ENCODE peak calls at places on chromosomes 11 and 22, in six cellular contexts. One of them, this sample, is unnamed.

GRCh38 chr11:2539761-2540520 is 95.1 kb downstream of the KCNQ1 start:
- DNase-seq in naive thymus-derived CD8-positive, alpha-beta T cell: no peak
- DNase-seq in kidney glomerular epithelial cell: no peak
- DNase-seq in activated CD8-positive, alpha-beta memory T cell treated with anti-CD3 and anti-CD28 coated beads for 1 hour: no peak
- DNase-seq in GM12891: no peak
- DNase-seq in NCI-H748 treated with DMSO at 0.1 percent for 48 hours: no peak
- DNase-seq in this sample: no peak

GRCh38 chr11:17601206-17602075 is 54.4 kb downstream of the OTOG start:
- DNase-seq in activated CD8-positive, alpha-beta memory T cell treated with anti-CD3 and anti-CD28 coated beads for 1 hour: no peak
- DNase-seq in naive thymus-derived CD8-positive, alpha-beta T cell: no peak
- DNase-seq in GM12891: no peak
- DNase-seq in NCI-H748 treated with DMSO at 0.1 percent for 48 hours: no peak
- DNase-seq in kidney glomerular epithelial cell: no peak
- DNase-seq in this sample: peak

GRCh38 chr11:78354741-78355705 is 62.6 kb downstream of the GAB2 start:
- DNase-seq in GM12891: no peak
- DNase-seq in NCI-H748 treated with DMSO at 0.1 percent for 48 hours: peak
- DNase-seq in naive thymus-derived CD8-positive, alpha-beta T cell: no peak
- DNase-seq in kidney glomerular epithelial cell: no peak
- DNase-seq in activated CD8-positive, alpha-beta memory T cell treated with anti-CD3 and anti-CD28 coated beads for 1 hour: no peak
- DNase-seq in this sample: no peak

GRCh38 chr22:38284042-38284402 is 11.2 kb upstream of the TMEM184B start:
- DNase-seq in naive thymus-derived CD8-positive, alpha-beta T cell: no peak
- DNase-seq in NCI-H748 treated with DMSO at 0.1 percent for 48 hours: no peak
- DNase-seq in kidney glomerular epithelial cell: no peak
- DNase-seq in GM12891: no peak
- DNase-seq in activated CD8-positive, alpha-beta memory T cell treated with anti-CD3 and anti-CD28 coated beads for 1 hour: no peak
- DNase-seq in this sample: peak

GRCh38 chr11:119829407-119829806 is 100.4 kb upstream of the NECTIN1 start:
- DNase-seq in kidney glomerular epithelial cell: no peak
- DNase-seq in naive thymus-derived CD8-positive, alpha-beta T cell: no peak
- DNase-seq in activated CD8-positive, alpha-beta memory T cell treated with anti-CD3 and anti-CD28 coated beads for 1 hour: no peak
- DNase-seq in NCI-H748 treated with DMSO at 0.1 percent for 48 hours: no peak
- DNase-seq in GM12891: no peak
- DNase-seq in this sample: no peak

GRCh38 chr22:45925811-45926351 is 51.1 kb downstream of the WNT7B start:
- DNase-seq in activated CD8-positive, alpha-beta memory T cell treated with anti-CD3 and anti-CD28 coated beads for 1 hour: no peak
- DNase-seq in naive thymus-derived CD8-positive, alpha-beta T cell: no peak
- DNase-seq in kidney glomerular epithelial cell: peak
- DNase-seq in NCI-H748 treated with DMSO at 0.1 percent for 48 hours: no peak
- DNase-seq in GM12891: no peak
- DNase-seq in this sample: peak

GRCh38 chr22:47587861-47588582 is 825.6 kb downstream of the TBC1D22A start:
- DNase-seq in NCI-H748 treated with DMSO at 0.1 percent for 48 hours: no peak
- DNase-seq in naive thymus-derived CD8-positive, alpha-beta T cell: no peak
- DNase-seq in kidney glomerular epithelial cell: no peak
- DNase-seq in GM12891: no peak
- DNase-seq in activated CD8-positive, alpha-beta memory T cell treated with anti-CD3 and anti-CD28 coated beads for 1 hour: no peak
- DNase-seq in this sample: no peak

GRCh38 chr11:129595043-129595962 is 219.7 kb downstream of the BARX2 start:
- DNase-seq in NCI-H748 treated with DMSO at 0.1 percent for 48 hours: no peak
- DNase-seq in naive thymus-derived CD8-positive, alpha-beta T cell: no peak
- DNase-seq in GM12891: no peak
- DNase-seq in kidney glomerular epithelial cell: no peak
- DNase-seq in activated CD8-positive, alpha-beta memory T cell treated with anti-CD3 and anti-CD28 coated beads for 1 hour: no peak
- DNase-seq in this sample: no peak

GRCh38 chr11:7278314-7278917 is 26.7 kb downstream of the SYT9 start:
- DNase-seq in naive thymus-derived CD8-positive, alpha-beta T cell: no peak
- DNase-seq in GM12891: no peak
- DNase-seq in kidney glomerular epithelial cell: peak
- DNase-seq in NCI-H748 treated with DMSO at 0.1 percent for 48 hours: no peak
- DNase-seq in activated CD8-positive, alpha-beta memory T cell treated with anti-CD3 and anti-CD28 coated beads for 1 hour: no peak
- DNase-seq in this sample: peak

GRCh38 chr11:61609970-61610347 is 29.1 kb upstream of the SYT7 start:
- DNase-seq in activated CD8-positive, alpha-beta memory T cell treated with anti-CD3 and anti-CD28 coated beads for 1 hour: no peak
- DNase-seq in naive thymus-derived CD8-positive, alpha-beta T cell: no peak
- DNase-seq in kidney glomerular epithelial cell: no peak
- DNase-seq in NCI-H748 treated with DMSO at 0.1 percent for 48 hours: no peak
- DNase-seq in GM12891: no peak
- DNase-seq in this sample: peak

GRCh38 chr11:9231848-9232177 is 33.3 kb downstream of the DENND5A start:
- DNase-seq in kidney glomerular epithelial cell: no peak
- DNase-seq in naive thymus-derived CD8-positive, alpha-beta T cell: no peak
- DNase-seq in GM12891: peak
- DNase-seq in activated CD8-positive, alpha-beta memory T cell treated with anti-CD3 and anti-CD28 coated beads for 1 hour: no peak
- DNase-seq in NCI-H748 treated with DMSO at 0.1 percent for 48 hours: no peak
- DNase-seq in this sample: no peak

GRCh38 chr22:32020117-32020516 is 22.9 kb upstream of the SLC5A1 start:
- DNase-seq in activated CD8-positive, alpha-beta memory T cell treated with anti-CD3 and anti-CD28 coated beads for 1 hour: no peak
- DNase-seq in NCI-H748 treated with DMSO at 0.1 percent for 48 hours: no peak
- DNase-seq in GM12891: no peak
- DNase-seq in naive thymus-derived CD8-positive, alpha-beta T cell: no peak
- DNase-seq in kidney glomerular epithelial cell: peak
- DNase-seq in this sample: peak